ENCODE peak calls at places on chromosomes 5 and 9, in six cellular contexts. One of them, this sample, is unnamed.

GRCh38 chr9:81465468-81466002 is 223.8 kb downstream of the TLE1 start:
- DNase-seq in AG04450: no peak
- DNase-seq in GM12865: peak
- DNase-seq in BE2C: no peak
- DNase-seq in WTC11: no peak
- DNase-seq in cardiac fibroblast: peak
- DNase-seq in this sample: no peak

GRCh38 chr9:89701221-89701798 is 96.5 kb downstream of the GADD45G start:
- DNase-seq in AG04450: no peak
- DNase-seq in GM12865: peak
- DNase-seq in BE2C: no peak
- DNase-seq in WTC11: no peak
- DNase-seq in cardiac fibroblast: no peak
- DNase-seq in this sample: no peak

GRCh38 chr9:120846906-120847305 is 4.2 kb upstream of the PSMD5 start:
- DNase-seq in AG04450: no peak
- DNase-seq in GM12865: no peak
- DNase-seq in BE2C: no peak
- DNase-seq in WTC11: no peak
- DNase-seq in cardiac fibroblast: peak
- DNase-seq in this sample: no peak

GRCh38 chr9:34741628-34742027 is 31.7 kb upstream of the CCL21 start:
- DNase-seq in AG04450: no peak
- DNase-seq in GM12865: no peak
- DNase-seq in BE2C: no peak
- DNase-seq in WTC11: no peak
- DNase-seq in cardiac fibroblast: peak
- DNase-seq in this sample: no peak

GRCh38 chr5:1882337-1883119 is at the start of gene IRX4:
- DNase-seq in AG04450: no peak
- DNase-seq in GM12865: no peak
- DNase-seq in BE2C: no peak
- DNase-seq in WTC11: peak
- DNase-seq in cardiac fibroblast: peak
- DNase-seq in this sample: no peak

GRCh38 chr5:160271396-160271795 is 41.0 kb downstream of the CCNJL start:
- DNase-seq in AG04450: no peak
- DNase-seq in GM12865: peak
- DNase-seq in BE2C: peak
- DNase-seq in WTC11: no peak
- DNase-seq in cardiac fibroblast: no peak
- DNase-seq in this sample: no peak

GRCh38 chr5:169299146-169299545 is 1.8 kb downstream of the SLIT3 start:
- DNase-seq in AG04450: no peak
- DNase-seq in GM12865: no peak
- DNase-seq in BE2C: no peak
- DNase-seq in WTC11: no peak
- DNase-seq in cardiac fibroblast: no peak
- DNase-seq in this sample: no peak

GRCh38 chr5:71973563-71973962 is 133.7 kb upstream of the MAP1B start:
- DNase-seq in AG04450: no peak
- DNase-seq in GM12865: no peak
- DNase-seq in BE2C: no peak
- DNase-seq in WTC11: no peak
- DNase-seq in cardiac fibroblast: no peak
- DNase-seq in this sample: no peak

GRCh38 chr5:89128097-89128496 is 245.1 kb upstream of the MEF2C start:
- DNase-seq in AG04450: no peak
- DNase-seq in GM12865: peak
- DNase-seq in BE2C: no peak
- DNase-seq in WTC11: no peak
- DNase-seq in cardiac fibroblast: peak
- DNase-seq in this sample: no peak

GRCh38 chr9:122107291-122107805 is 14.2 kb upstream of the TTLL11 start:
- DNase-seq in AG04450: no peak
- DNase-seq in GM12865: no peak
- DNase-seq in BE2C: no peak
- DNase-seq in WTC11: no peak
- DNase-seq in cardiac fibroblast: no peak
- DNase-seq in this sample: no peak

GRCh38 chr9:86648828-86649170 is 294.6 kb upstream of the TUT7 start:
- DNase-seq in AG04450: no peak
- DNase-seq in GM12865: no peak
- DNase-seq in BE2C: no peak
- DNase-seq in WTC11: no peak
- DNase-seq in cardiac fibroblast: no peak
- DNase-seq in this sample: no peak

GRCh38 chr9:37543468-37543867 is 32.7 kb downstream of the FBXO10 start:
- DNase-seq in AG04450: no peak
- DNase-seq in GM12865: no peak
- DNase-seq in BE2C: no peak
- DNase-seq in WTC11: no peak
- DNase-seq in cardiac fibroblast: no peak
- DNase-seq in this sample: no peak

GRCh38 chr5:33688041-33688980 is 203.5 kb downstream of the ADAMTS12 start:
- DNase-seq in AG04450: no peak
- DNase-seq in GM12865: no peak
- DNase-seq in BE2C: no peak
- DNase-seq in WTC11: no peak
- DNase-seq in cardiac fibroblast: no peak
- DNase-seq in this sample: no peak

GRCh38 chr5:133421394-133421793 is 190.9 kb downstream of the FSTL4 start:
- DNase-seq in AG04450: no peak
- DNase-seq in GM12865: peak
- DNase-seq in BE2C: peak
- DNase-seq in WTC11: peak
- DNase-seq in cardiac fibroblast: peak
- DNase-seq in this sample: no peak
- TF ChIP-seq CTCF in AG04450: peak
- TF ChIP-seq CTCF in GM12865: peak
- TF ChIP-seq CTCF in BE2C: peak
- TF ChIP-seq CTCF in WTC11: peak
- TF ChIP-seq CTCF in cardiac fibroblast: peak
- TF ChIP-seq CTCF in this sample: peak

GRCh38 chr5:113513384-113514262 is at the start of gene YTHDC2:
- DNase-seq in AG04450: peak
- DNase-seq in GM12865: peak
- DNase-seq in BE2C: peak
- DNase-seq in WTC11: peak
- DNase-seq in cardiac fibroblast: peak
- DNase-seq in this sample: peak
- TF ChIP-seq CTCF in AG04450: peak
- TF ChIP-seq CTCF in GM12865: peak
- TF ChIP-seq CTCF in BE2C: peak
- TF ChIP-seq CTCF in WTC11: no peak
- TF ChIP-seq CTCF in cardiac fibroblast: no peak
- TF ChIP-seq CTCF in this sample: no peak

GRCh38 chr5:164375051-164375450 is 869.6 kb downstream of the MAT2B start:
- DNase-seq in AG04450: no peak
- DNase-seq in GM12865: no peak
- DNase-seq in BE2C: no peak
- DNase-seq in WTC11: no peak
- DNase-seq in cardiac fibroblast: no peak
- DNase-seq in this sample: no peak
- TF ChIP-seq CTCF in AG04450: no peak
- TF ChIP-seq CTCF in GM12865: no peak
- TF ChIP-seq CTCF in BE2C: no peak
- TF ChIP-seq CTCF in WTC11: no peak
- TF ChIP-seq CTCF in cardiac fibroblast: no peak
- TF ChIP-seq CTCF in this sample: no peak

GRCh38 chr5:5699062-5699461 is 276.6 kb downstream of the ICE1 start:
- DNase-seq in AG04450: no peak
- DNase-seq in GM12865: no peak
- DNase-seq in BE2C: no peak
- DNase-seq in WTC11: peak
- DNase-seq in cardiac fibroblast: no peak
- DNase-seq in this sample: no peak
- TF ChIP-seq CTCF in AG04450: no peak
- TF ChIP-seq CTCF in GM12865: no peak
- TF ChIP-seq CTCF in BE2C: peak
- TF ChIP-seq CTCF in WTC11: peak
- TF ChIP-seq CTCF in cardiac fibroblast: no peak
- TF ChIP-seq CTCF in this sample: no peak

GRCh38 chr5:28473531-28474107 is 1435.2 kb upstream of the CDH9 start:
- DNase-seq in AG04450: no peak
- DNase-seq in GM12865: no peak
- DNase-seq in BE2C: no peak
- DNase-seq in WTC11: no peak
- DNase-seq in cardiac fibroblast: peak
- DNase-seq in this sample: no peak

GRCh38 chr5:28468121-28468520 is 1429.7 kb upstream of the CDH9 start:
- DNase-seq in AG04450: no peak
- DNase-seq in GM12865: no peak
- DNase-seq in BE2C: no peak
- DNase-seq in WTC11: no peak
- DNase-seq in cardiac fibroblast: peak
- DNase-seq in this sample: no peak
- TF ChIP-seq CTCF in AG04450: no peak
- TF ChIP-seq CTCF in GM12865: no peak
- TF ChIP-seq CTCF in BE2C: no peak
- TF ChIP-seq CTCF in WTC11: no peak
- TF ChIP-seq CTCF in cardiac fibroblast: no peak
- TF ChIP-seq CTCF in this sample: no peak

GRCh38 chr9:91214867-91215266 is 146.9 kb downstream of the AUH start:
- DNase-seq in AG04450: no peak
- DNase-seq in GM12865: no peak
- DNase-seq in BE2C: no peak
- DNase-seq in WTC11: no peak
- DNase-seq in cardiac fibroblast: no peak
- DNase-seq in this sample: no peak
- TF ChIP-seq CTCF in AG04450: no peak
- TF ChIP-seq CTCF in GM12865: no peak
- TF ChIP-seq CTCF in BE2C: no peak
- TF ChIP-seq CTCF in WTC11: no peak
- TF ChIP-seq CTCF in cardiac fibroblast: no peak
- TF ChIP-seq CTCF in this sample: no peak

This sample was measured in mesothelial cell of epicardium.